ENCODE peak calls at places on chromosomes 6 and 20, in six cellular contexts. P, D, H, K, Q and M are unnamed samples.
A peak's percentile ranks its signal among the peaks of the same experiment; 100 is the strongest.

GRCh38 chr6:6825986-6826901 is 237.7 kb downstream of the LY86 start:
- DNase-seq in P (no peak), D (no peak), H (no peak), K (no peak), Q (no peak), M (peak; percentile 46)

GRCh38 chr6:141988954-141989705 is 143.6 kb upstream of the GJE1 start:
- DNase-seq in P (no peak), D (no peak), H (no peak), K (peak; percentile 78), Q (peak; percentile 78), M (peak; percentile 60)

GRCh38 chr20:14344746-14345145 is 7.3 kb upstream of the FLRT3 start:
- DNase-seq in P (no peak), D (no peak), H (no peak), K (no peak), Q (no peak), M (no peak)

GRCh38 chr6:136737343-136738177 is 54.7 kb downstream of the MAP3K5 start:
- DNase-seq in P (no peak), D (no peak), H (no peak), K (no peak), Q (no peak), M (no peak)

GRCh38 chr20:45938727-45939438 is 4.4 kb downstream of the PCIF1 start:
- DNase-seq in P (no peak), D (no peak), H (no peak), K (no peak), Q (peak; percentile 8), M (no peak)

GRCh38 chr20:62977613-62978558 is 25.4 kb downstream of the SLC17A9 start:
- DNase-seq in P (no peak), D (no peak), H (no peak), K (no peak), Q (peak; percentile 51), M (peak; percentile 67)

GRCh38 chr6:134821397-134821796 is 128.5 kb downstream of the ALDH8A1 start:
- DNase-seq in P (no peak), D (no peak), H (no peak), K (no peak), Q (no peak), M (no peak)

GRCh38 chr6:2914318-2914660 is 11.2 kb upstream of the SERPINB9 start:
- DNase-seq in P (no peak), D (no peak), H (no peak), K (no peak), Q (no peak), M (no peak)

GRCh38 chr20:49505518-49505917 is 23.1 kb upstream of the KCNB1 start:
- DNase-seq in P (no peak), D (no peak), H (no peak), K (peak; percentile 19), Q (no peak), M (no peak)

GRCh38 chr6:163645560-163645959 is 231.0 kb downstream of the QKI start:
- DNase-seq in P (no peak), D (no peak), H (no peak), K (no peak), Q (no peak), M (no peak)

GRCh38 chr6:127406122-127406521 is 53.1 kb downstream of the KIAA0408 start:
- DNase-seq in P (no peak), D (no peak), H (no peak), K (no peak), Q (no peak), M (no peak)

GRCh38 chr6:135673671-135674309 is 176.2 kb upstream of the AHI1 start:
- DNase-seq in P (no peak), D (no peak), H (no peak), K (no peak), Q (no peak), M (no peak)

GRCh38 chr20:33664762-33665144 is 2.0 kb upstream of the ACTL10 start:
- DNase-seq in P (no peak), D (no peak), H (no peak), K (no peak), Q (no peak), M (no peak)

GRCh38 chr6:13294499-13295069 is 33.8 kb downstream of the TBC1D7 start:
- DNase-seq in P (no peak), D (no peak), H (no peak), K (no peak), Q (no peak), M (no peak)

GRCh38 chr6:170149681-170150589 is 140.9 kb downstream of the DLL1 start:
- DNase-seq in P (no peak), D (no peak), H (no peak), K (no peak), Q (no peak), M (no peak)

GRCh38 chr20:35257175-35257909 is 20.6 kb downstream of the MMP24OS start:
- DNase-seq in P (no peak), D (no peak), H (no peak), K (no peak), Q (no peak), M (no peak)

GRCh38 chr20:46047821-46048220 is 18.8 kb downstream of the SLC12A5 start:
- DNase-seq in P (no peak), D (no peak), H (no peak), K (no peak), Q (no peak), M (no peak)

DNA sequence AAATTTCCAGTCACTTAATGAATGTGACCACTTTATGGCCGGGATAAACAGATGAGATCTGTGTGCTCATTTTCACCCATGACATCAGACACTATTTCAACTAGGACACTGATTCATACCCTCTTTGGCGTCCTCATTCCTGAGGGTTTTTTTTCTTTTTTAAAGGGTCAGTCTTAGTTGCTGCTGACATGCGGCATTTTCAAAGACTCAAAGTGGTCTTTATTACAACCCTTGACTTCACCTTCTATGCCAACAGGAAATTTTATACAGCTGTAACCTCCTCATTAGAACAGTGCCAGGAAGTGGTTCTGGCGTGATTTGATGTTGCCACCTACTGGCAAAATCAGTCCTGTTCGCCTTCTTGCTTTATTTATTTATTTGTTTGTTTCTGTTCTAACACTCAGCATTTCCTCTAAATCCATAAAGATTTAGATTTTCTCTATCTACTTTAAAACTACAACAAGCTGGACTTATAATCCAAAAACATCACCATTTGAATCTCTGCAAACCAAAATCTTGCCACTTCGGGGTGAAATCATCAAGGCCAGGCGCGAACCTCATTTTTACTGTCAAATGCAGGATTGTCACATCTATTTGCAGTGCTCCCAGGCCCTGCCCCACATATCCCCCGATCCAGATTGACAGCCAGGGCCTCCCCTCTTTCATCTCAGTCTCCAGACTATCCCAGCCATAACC is 77.7 kb downstream of the C6orf118 start:
- DNase-seq in P (no peak), D (no peak), H (no peak), K (peak; percentile 3), Q (peak; percentile 6), M (peak; percentile 33)
- TF ChIP-seq CTCF in P (no peak), D (no peak), H (no peak), K (peak; percentile 18), Q (no peak), M (peak; percentile 63)

DNA sequence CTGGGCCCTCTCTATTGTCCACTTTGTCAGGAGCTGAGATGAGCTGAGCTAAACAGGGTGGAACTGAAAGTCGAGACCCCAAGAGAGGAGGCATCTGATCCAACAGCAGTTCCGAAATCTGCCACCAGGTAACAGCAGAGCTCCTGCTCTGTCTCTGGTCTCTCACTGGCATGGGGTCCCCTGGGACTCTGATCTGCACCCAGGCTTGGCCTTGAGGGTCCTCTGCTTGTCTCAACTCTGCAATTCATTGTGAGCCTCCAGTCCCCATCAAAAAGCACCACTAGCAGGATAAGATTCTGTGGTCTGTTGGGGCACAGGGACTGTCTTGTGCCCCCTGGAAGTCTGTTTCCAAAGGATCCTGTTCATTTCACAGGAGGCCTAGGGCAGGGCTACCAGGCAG is 62.5 kb upstream of the TOP1 start:
- DNase-seq in P (no peak), D (no peak), H (no peak), K (no peak), Q (no peak), M (no peak)
- TF ChIP-seq CTCF in P (no peak), D (peak; percentile 39), H (no peak), K (peak; percentile 32), Q (no peak), M (peak; percentile 75)

DNA sequence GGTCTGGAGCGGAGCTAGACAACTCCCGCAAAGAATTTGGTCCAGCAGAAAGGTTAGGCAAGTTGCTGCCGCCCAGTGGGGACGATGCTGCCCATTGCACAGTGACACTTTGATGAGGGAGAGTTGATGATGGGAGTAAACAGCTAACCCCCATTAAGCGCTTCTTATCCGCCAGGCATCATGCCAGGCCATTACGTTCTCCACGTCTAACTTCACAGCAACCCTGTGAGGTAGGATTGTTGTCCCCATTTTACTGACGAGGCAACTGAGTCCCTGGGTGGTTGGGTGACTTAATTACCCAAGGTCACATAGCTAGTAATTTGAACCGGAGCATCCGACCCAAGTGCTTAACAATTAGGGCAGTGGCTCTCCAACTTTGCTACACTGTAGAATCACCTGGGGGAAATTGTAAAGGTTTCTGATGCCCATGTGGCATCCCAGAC is 731 bp downstream of the RALGAPB start:
- DNase-seq in P (no peak), D (no peak), H (no peak), K (peak; percentile 13), Q (no peak), M (no peak)
- TF ChIP-seq CTCF in P (no peak), D (peak; percentile 24), H (no peak), K (peak; percentile 6), Q (peak; percentile 7), M (no peak)

DNA sequence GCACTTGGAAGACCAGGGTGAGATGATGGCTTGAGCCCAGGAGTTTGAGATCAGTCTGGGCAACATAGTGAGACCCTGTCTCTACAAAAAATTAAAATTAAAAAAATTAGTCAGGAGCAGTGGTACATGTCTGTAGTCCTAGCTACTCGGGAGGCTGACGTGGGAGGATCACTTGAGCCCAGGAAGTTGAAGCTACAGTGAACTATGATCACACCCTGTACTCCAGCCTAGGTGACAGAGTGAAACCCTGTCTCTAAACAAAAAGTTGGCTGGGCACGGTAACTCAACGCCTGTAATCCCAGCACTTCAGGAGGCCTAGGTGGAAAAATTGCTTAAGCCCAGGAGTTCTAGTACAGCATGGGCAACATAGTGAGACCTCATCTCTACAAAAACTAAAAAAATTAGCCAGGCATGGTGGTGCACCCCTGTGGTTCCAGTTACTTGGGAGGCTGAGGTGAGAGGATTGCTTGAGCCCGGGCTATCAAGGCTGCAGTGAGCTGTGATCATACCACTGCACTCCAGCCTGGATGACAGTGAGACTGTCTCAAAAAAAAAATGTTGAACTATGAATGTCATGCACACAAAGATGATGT is 60.8 kb upstream of the MYL9 start:
- DNase-seq in P (no peak), D (no peak), H (no peak), K (no peak), Q (no peak), M (no peak)
- TF ChIP-seq CTCF in P (no peak), D (no peak), H (no peak), K (no peak), Q (no peak), M (no peak)